ENCODE peak calls at places on chromosomes 1 and 21, in eight cellular contexts. D, G, M, K, N, W, Z and X are unnamed samples.

GRCh38 chr1:159000070-159000409 is 9.7 kb upstream of the IFI16 start:
- DNase-seq in M (no peak), D (no peak), W (no peak), N (no peak), G (no peak), K (no peak), Z (no peak), X (no peak)

GRCh38 chr1:186535388-186536133 is 74.6 kb upstream of the PDC start:
- DNase-seq in Z (peak; percentile 83), K (peak; percentile 84), M (no peak), G (no peak), W (no peak), D (no peak), N (peak; percentile 96), X (peak; percentile 64)

GRCh38 chr1:94236630-94237290 is 624 bp downstream of the ARHGAP29 start:
- DNase-seq in K (peak; percentile 63), W (peak; percentile 46), D (peak; percentile 70), G (peak; percentile 34), N (no peak), M (no peak), Z (no peak), X (no peak)

GRCh38 chr1:172154571-172154970 is 265.9 kb upstream of the C1orf105 start:
- DNase-seq in D (no peak), G (no peak), W (no peak), M (no peak), N (peak; percentile 75), K (peak; percentile 68), Z (no peak), X (no peak)

GRCh38 chr1:223794040-223794880 is 51.5 kb downstream of the TP53BP2 start:
- DNase-seq in D (no peak), K (no peak), Z (no peak), W (no peak), M (no peak), N (no peak), G (no peak), X (no peak)

GRCh38 chr1:89998306-89998705 is 3.4 kb downstream of the ZNF326 start:
- DNase-seq in W (no peak), N (no peak), G (no peak), D (no peak), Z (no peak), K (no peak), M (no peak), X (no peak)

GRCh38 chr1:182674346-182675246 is 9.8 kb downstream of the RGS8 start:
- DNase-seq in M (no peak), Z (peak; percentile 7), D (no peak), K (no peak), N (no peak), G (no peak), W (no peak), X (no peak)

GRCh38 chr1:115467790-115468189 is 129.7 kb upstream of the NGF start:
- DNase-seq in W (peak; percentile 3), K (no peak), Z (no peak), G (no peak), N (no peak), D (no peak), M (no peak), X (no peak)

GRCh38 chr1:12496154-12496961 is 121.7 kb downstream of the DHRS3 start:
- DNase-seq in Z (peak; percentile 63), N (peak; percentile 69), W (no peak), K (no peak), D (no peak), G (no peak), M (no peak), X (no peak)

GRCh38 chr1:226549094-226549936 is 751 bp downstream of the STUM start:
- DNase-seq in Z (no peak), N (no peak), M (peak; percentile 13), D (peak; percentile 19), W (peak; percentile 30), G (no peak), K (no peak), X (no peak)

GRCh38 chr21:14591882-14592281 is 45.8 kb upstream of the SAMSN1 start:
- DNase-seq in W (no peak), G (peak; percentile 58), M (no peak), K (no peak), Z (peak; percentile 61), N (peak; percentile 58), D (no peak), X (no peak)

GRCh38 chr1:3463891-3464648 is 9.6 kb downstream of the ARHGEF16 start:
- DNase-seq in K (no peak), M (no peak), G (no peak), N (no peak), D (no peak), Z (no peak), W (no peak), X (no peak)

GRCh38 chr1:111204211-111204883 is 3.9 kb upstream of the DENND2D start:
- DNase-seq in Z (no peak), N (no peak), W (peak; percentile 88), K (no peak), D (no peak), G (peak; percentile 84), M (peak; percentile 72), X (no peak)
- H3K27ac ChIP-seq in Z (no peak overlapping the region), N (no peak overlapping the region), W (peak overlapping the region; percentile 92), K (no peak overlapping the region), D (no peak overlapping the region), G (no peak overlapping the region), M (peak overlapping the region; percentile 74), X (peak overlapping the region; percentile 79)

DNA sequence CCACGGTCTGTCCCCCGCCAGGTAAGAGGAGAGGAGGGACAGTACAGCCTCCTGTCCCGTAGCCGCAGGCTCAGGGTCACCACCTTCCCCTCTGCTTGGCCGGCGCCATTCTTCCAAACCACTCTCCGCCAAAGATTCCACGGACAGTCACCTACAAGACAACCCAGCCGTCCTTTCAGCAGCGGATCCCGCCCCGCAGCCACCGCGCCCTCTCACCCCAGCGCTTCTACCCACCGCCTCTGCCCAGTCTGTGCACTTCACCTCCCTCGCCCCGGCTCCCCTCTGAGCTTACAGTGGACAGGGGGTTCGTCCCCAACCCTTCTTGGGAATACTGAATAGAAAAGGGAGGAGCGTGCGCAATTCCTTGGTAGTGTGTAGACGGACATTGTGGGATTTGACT is 319.6 kb downstream of the FAM72C start:
- DNase-seq in M (no peak), N (no peak), K (no peak), G (no peak), D (no peak), Z (no peak), W (no peak), X (no peak)
- H3K27ac ChIP-seq in M (no peak overlapping the region), N (no peak overlapping the region), K (no peak overlapping the region), G (no peak overlapping the region), D (no peak overlapping the region), Z (no peak overlapping the region), W (no peak overlapping the region), X (no peak overlapping the region)

GRCh38 chr1:151368745-151369610 is 3.5 kb downstream of the SELENBP1 start:
- DNase-seq in N (no peak), Z (no peak), D (no peak), K (no peak), G (no peak), M (no peak), W (peak; percentile 68), X (no peak)

GRCh38 chr1:151369621-151370048 is 2.9 kb downstream of the SELENBP1 start:
- DNase-seq in W (peak; percentile 45), D (no peak), M (no peak), G (no peak), Z (no peak), N (no peak), K (no peak), X (no peak)

GRCh38 chr1:151371744-151372410 is 628 bp downstream of the SELENBP1 start:
- DNase-seq in W (peak; percentile 73), K (no peak), N (peak; percentile 78), D (no peak), G (peak; percentile 42), Z (no peak), M (no peak), X (no peak)

GRCh38 chr1:151371340-151371739 is 1.2 kb downstream of the SELENBP1 start:
- DNase-seq in M (no peak), G (peak; percentile 89), D (no peak), N (no peak), K (no peak), W (peak; percentile 82), Z (no peak), X (no peak)

DNA sequence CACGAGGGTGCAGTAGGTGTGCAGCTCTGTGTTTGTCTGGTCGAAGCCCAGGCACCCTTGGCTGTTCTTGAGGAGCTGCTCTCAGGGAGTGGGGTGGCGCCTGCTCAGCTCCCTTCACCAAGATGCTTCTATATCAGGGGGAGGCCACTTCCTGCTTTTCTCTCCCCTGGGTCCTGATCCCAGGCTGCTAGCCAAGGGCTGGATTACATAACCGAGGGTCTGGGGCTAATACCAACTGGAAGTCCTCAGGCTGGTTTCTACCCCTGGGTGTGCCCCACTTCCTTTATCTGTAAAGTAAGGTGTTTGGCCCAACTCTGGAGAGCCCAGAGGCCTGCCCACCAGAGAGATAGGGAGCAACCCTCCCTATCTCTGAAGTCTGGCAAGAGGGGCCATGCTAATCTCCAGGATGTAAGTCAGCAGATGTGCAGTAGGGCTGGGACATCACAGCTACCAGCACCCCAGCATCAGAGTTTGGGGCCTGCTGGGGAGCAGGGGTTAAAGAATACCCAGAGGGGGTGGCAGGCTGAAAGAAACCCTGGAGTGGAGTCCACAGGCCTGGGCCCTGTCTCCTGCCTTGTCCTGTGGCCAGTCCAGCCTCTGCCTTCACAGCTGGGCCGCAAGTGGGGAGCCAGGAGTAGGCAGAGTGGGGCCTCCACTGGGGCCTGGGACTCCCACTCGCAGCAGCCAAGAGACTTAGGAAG is 2.1 kb downstream of the SELENBP1 start:
- DNase-seq in K (no peak), D (no peak), G (peak; percentile 51), N (no peak), M (no peak), Z (no peak), W (peak; percentile 50), X (no peak)
- H3K27ac ChIP-seq in K (no peak overlapping the region), D (no peak overlapping the region), G (no peak overlapping the region), N (no peak overlapping the region), M (no peak overlapping the region), Z (no peak overlapping the region), W (peak overlapping the region; percentile 87), X (no peak overlapping the region)

GRCh38 chr1:10860218-10860617 is 63.8 kb upstream of the CASZ1 start:
- DNase-seq in Z (no peak), N (no peak), D (no peak), K (no peak), G (no peak), W (no peak), M (no peak), X (no peak)

GRCh38 chr1:10856863-10857598 is 60.6 kb upstream of the CASZ1 start:
- DNase-seq in G (no peak), W (no peak), Z (no peak), M (no peak), N (no peak), D (no peak), K (no peak), X (no peak)

GRCh38 chr1:10856253-10856683 is 59.8 kb upstream of the CASZ1 start:
- DNase-seq in K (no peak), D (no peak), N (no peak), M (no peak), Z (no peak), W (no peak), G (no peak), X (no peak)

GRCh38 chr1:10854856-10855459 is 58.5 kb upstream of the CASZ1 start:
- DNase-seq in G (no peak), Z (no peak), M (no peak), D (no peak), W (no peak), N (no peak), K (no peak), X (no peak)

DNA sequence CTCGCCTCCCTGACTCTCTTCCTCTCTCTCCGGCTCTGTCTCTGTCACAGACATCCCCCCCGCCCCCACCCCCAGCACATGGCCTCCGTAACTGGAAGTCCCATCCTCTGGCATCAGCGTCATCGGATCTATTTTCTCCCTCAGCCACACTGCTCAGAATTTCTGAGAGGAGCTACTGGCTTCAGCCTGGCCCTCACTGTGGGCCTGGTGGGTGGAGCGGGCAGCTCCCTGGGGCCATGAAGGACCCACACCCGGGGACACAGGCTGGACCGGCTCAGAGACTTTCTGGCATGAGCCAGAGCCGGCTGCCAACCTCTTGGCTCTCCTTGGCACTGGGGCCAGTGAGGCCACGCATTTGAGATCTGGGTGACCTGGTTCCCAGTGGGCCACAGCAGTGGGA is 61.2 kb upstream of the CASZ1 start:
- DNase-seq in G (no peak), W (no peak), Z (no peak), K (no peak), M (no peak), N (no peak), D (no peak), X (no peak)
- H3K27ac ChIP-seq in G (peak overlapping the region; percentile 54), W (no peak overlapping the region), Z (no peak overlapping the region), K (no peak overlapping the region), M (no peak overlapping the region), N (no peak overlapping the region), D (no peak overlapping the region), X (no peak overlapping the region)